ENCODE peak calls at places on chromosomes 2 and 18, in ten cellular contexts. One of them, this sample, is unnamed.

GRCh38 chr2:168456526-168457176 is 579 bp downstream of the CERS6 start:
- DNase-seq in EL: peak
- DNase-seq in neuronal stem cell: peak
- DNase-seq in anterior cingulate cortex: no peak
- DNase-seq in hippocampal formation: no peak
- DNase-seq in A549: peak
- DNase-seq in GM04503: no peak
- DNase-seq in stimulated activated CD4-positive, alpha-beta T cell treated with anti-CD3 and anti-CD28 coated beads, Interleukin-1b, Interleukin-23, amount 100 ng/mL, for 24 hours: no peak
- DNase-seq in GM19239: no peak
- DNase-seq in left lobe of liver: peak
- DNase-seq in this sample: peak

GRCh38 chr2:86790134-86790827 is 432 bp downstream of the CD8A start:
- DNase-seq in EL: no peak
- DNase-seq in neuronal stem cell: no peak
- DNase-seq in anterior cingulate cortex: no peak
- DNase-seq in hippocampal formation: no peak
- DNase-seq in A549: no peak
- DNase-seq in GM04503: no peak
- DNase-seq in stimulated activated CD4-positive, alpha-beta T cell treated with anti-CD3 and anti-CD28 coated beads, Interleukin-1b, Interleukin-23, amount 100 ng/mL, for 24 hours: no peak
- DNase-seq in GM19239: no peak
- DNase-seq in left lobe of liver: no peak
- DNase-seq in this sample: no peak

GRCh38 chr2:38499921-38500634 is 102.7 kb downstream of the HNRNPLL start:
- DNase-seq in EL: no peak
- DNase-seq in neuronal stem cell: no peak
- DNase-seq in anterior cingulate cortex: no peak
- DNase-seq in hippocampal formation: no peak
- DNase-seq in A549: no peak
- DNase-seq in GM04503: no peak
- DNase-seq in stimulated activated CD4-positive, alpha-beta T cell treated with anti-CD3 and anti-CD28 coated beads, Interleukin-1b, Interleukin-23, amount 100 ng/mL, for 24 hours: no peak
- DNase-seq in GM19239: no peak
- DNase-seq in left lobe of liver: no peak
- DNase-seq in this sample: no peak

GRCh38 chr2:113755690-113756063 is 765 bp downstream of the SLC35F5 start:
- DNase-seq in EL: peak
- DNase-seq in neuronal stem cell: no peak
- DNase-seq in anterior cingulate cortex: peak
- DNase-seq in hippocampal formation: no peak
- DNase-seq in A549: no peak
- DNase-seq in GM04503: no peak
- DNase-seq in stimulated activated CD4-positive, alpha-beta T cell treated with anti-CD3 and anti-CD28 coated beads, Interleukin-1b, Interleukin-23, amount 100 ng/mL, for 24 hours: no peak
- DNase-seq in GM19239: no peak
- DNase-seq in left lobe of liver: no peak
- DNase-seq in this sample: no peak

GRCh38 chr2:54454922-54455583 is 1.1 kb upstream of the SPTBN1 start:
- DNase-seq in EL: no peak
- DNase-seq in neuronal stem cell: peak
- DNase-seq in anterior cingulate cortex: no peak
- DNase-seq in hippocampal formation: peak
- DNase-seq in A549: no peak
- DNase-seq in GM04503: no peak
- DNase-seq in stimulated activated CD4-positive, alpha-beta T cell treated with anti-CD3 and anti-CD28 coated beads, Interleukin-1b, Interleukin-23, amount 100 ng/mL, for 24 hours: no peak
- DNase-seq in GM19239: no peak
- DNase-seq in left lobe of liver: no peak
- DNase-seq in this sample: peak

GRCh38 chr2:28234807-28235206 is 157.9 kb upstream of the FOSL2 start:
- DNase-seq in EL: no peak
- DNase-seq in neuronal stem cell: no peak
- DNase-seq in anterior cingulate cortex: no peak
- DNase-seq in hippocampal formation: no peak
- DNase-seq in A549: no peak
- DNase-seq in GM04503: no peak
- DNase-seq in stimulated activated CD4-positive, alpha-beta T cell treated with anti-CD3 and anti-CD28 coated beads, Interleukin-1b, Interleukin-23, amount 100 ng/mL, for 24 hours: no peak
- DNase-seq in GM19239: no peak
- DNase-seq in left lobe of liver: no peak
- DNase-seq in this sample: no peak

GRCh38 chr2:101409699-101410098 is 22.4 kb upstream of the CREG2 start:
- DNase-seq in EL: no peak
- DNase-seq in neuronal stem cell: no peak
- DNase-seq in anterior cingulate cortex: no peak
- DNase-seq in hippocampal formation: no peak
- DNase-seq in A549: no peak
- DNase-seq in GM04503: no peak
- DNase-seq in stimulated activated CD4-positive, alpha-beta T cell treated with anti-CD3 and anti-CD28 coated beads, Interleukin-1b, Interleukin-23, amount 100 ng/mL, for 24 hours: no peak
- DNase-seq in GM19239: no peak
- DNase-seq in left lobe of liver: no peak
- DNase-seq in this sample: no peak

GRCh38 chr2:128303095-128303791 is 15.4 kb downstream of the HS6ST1 start:
- DNase-seq in EL: no peak
- DNase-seq in neuronal stem cell: no peak
- DNase-seq in anterior cingulate cortex: no peak
- DNase-seq in hippocampal formation: no peak
- DNase-seq in A549: no peak
- DNase-seq in GM04503: no peak
- DNase-seq in stimulated activated CD4-positive, alpha-beta T cell treated with anti-CD3 and anti-CD28 coated beads, Interleukin-1b, Interleukin-23, amount 100 ng/mL, for 24 hours: no peak
- DNase-seq in GM19239: no peak
- DNase-seq in left lobe of liver: no peak
- DNase-seq in this sample: no peak

GRCh38 chr2:27255660-27256059 is 7.2 kb downstream of the SLC30A3 start:
- DNase-seq in EL: peak
- DNase-seq in neuronal stem cell: no peak
- DNase-seq in anterior cingulate cortex: no peak
- DNase-seq in hippocampal formation: no peak
- DNase-seq in A549: no peak
- DNase-seq in GM04503: peak
- DNase-seq in stimulated activated CD4-positive, alpha-beta T cell treated with anti-CD3 and anti-CD28 coated beads, Interleukin-1b, Interleukin-23, amount 100 ng/mL, for 24 hours: no peak
- DNase-seq in GM19239: no peak
- DNase-seq in left lobe of liver: no peak
- DNase-seq in this sample: no peak

GRCh38 chr18:79582978-79583377 is 96.6 kb upstream of the CTDP1 start:
- DNase-seq in EL: no peak
- DNase-seq in neuronal stem cell: no peak
- DNase-seq in anterior cingulate cortex: no peak
- DNase-seq in hippocampal formation: no peak
- DNase-seq in A549: no peak
- DNase-seq in GM04503: no peak
- DNase-seq in stimulated activated CD4-positive, alpha-beta T cell treated with anti-CD3 and anti-CD28 coated beads, Interleukin-1b, Interleukin-23, amount 100 ng/mL, for 24 hours: no peak
- DNase-seq in GM19239: no peak
- DNase-seq in left lobe of liver: no peak
- DNase-seq in this sample: no peak

GRCh38 chr2:239984431-239985194 is 40.5 kb downstream of the NDUFA10 start:
- DNase-seq in EL: no peak
- DNase-seq in neuronal stem cell: no peak
- DNase-seq in anterior cingulate cortex: no peak
- DNase-seq in hippocampal formation: no peak
- DNase-seq in A549: no peak
- DNase-seq in GM04503: no peak
- DNase-seq in stimulated activated CD4-positive, alpha-beta T cell treated with anti-CD3 and anti-CD28 coated beads, Interleukin-1b, Interleukin-23, amount 100 ng/mL, for 24 hours: no peak
- DNase-seq in GM19239: no peak
- DNase-seq in left lobe of liver: no peak
- DNase-seq in this sample: no peak

GRCh38 chr2:196291873-196292800 is 120.8 kb upstream of the STK17B start:
- DNase-seq in EL: no peak
- DNase-seq in neuronal stem cell: no peak
- DNase-seq in anterior cingulate cortex: no peak
- DNase-seq in hippocampal formation: no peak
- DNase-seq in A549: no peak
- DNase-seq in GM04503: no peak
- DNase-seq in stimulated activated CD4-positive, alpha-beta T cell treated with anti-CD3 and anti-CD28 coated beads, Interleukin-1b, Interleukin-23, amount 100 ng/mL, for 24 hours: no peak
- DNase-seq in GM19239: no peak
- DNase-seq in left lobe of liver: no peak
- DNase-seq in this sample: no peak

GRCh38 chr2:217162533-217162932 is 302.7 kb upstream of the TNP1 start:
- DNase-seq in EL: peak
- DNase-seq in neuronal stem cell: no peak
- DNase-seq in anterior cingulate cortex: no peak
- DNase-seq in hippocampal formation: peak
- DNase-seq in A549: no peak
- DNase-seq in GM04503: peak
- DNase-seq in stimulated activated CD4-positive, alpha-beta T cell treated with anti-CD3 and anti-CD28 coated beads, Interleukin-1b, Interleukin-23, amount 100 ng/mL, for 24 hours: peak
- DNase-seq in GM19239: no peak
- DNase-seq in left lobe of liver: no peak
- DNase-seq in this sample: no peak

GRCh38 chr2:72745679-72746368 is 80.0 kb downstream of the EXOC6B start:
- DNase-seq in EL: peak
- DNase-seq in neuronal stem cell: peak
- DNase-seq in anterior cingulate cortex: no peak
- DNase-seq in hippocampal formation: peak
- DNase-seq in A549: peak
- DNase-seq in GM04503: no peak
- DNase-seq in stimulated activated CD4-positive, alpha-beta T cell treated with anti-CD3 and anti-CD28 coated beads, Interleukin-1b, Interleukin-23, amount 100 ng/mL, for 24 hours: no peak
- DNase-seq in GM19239: no peak
- DNase-seq in left lobe of liver: no peak
- DNase-seq in this sample: no peak

GRCh38 chr2:88159955-88160415 is 10.2 kb upstream of the THNSL2 start:
- DNase-seq in EL: peak
- DNase-seq in neuronal stem cell: peak
- DNase-seq in anterior cingulate cortex: no peak
- DNase-seq in hippocampal formation: peak
- DNase-seq in A549: peak
- DNase-seq in GM04503: no peak
- DNase-seq in stimulated activated CD4-positive, alpha-beta T cell treated with anti-CD3 and anti-CD28 coated beads, Interleukin-1b, Interleukin-23, amount 100 ng/mL, for 24 hours: no peak
- DNase-seq in GM19239: peak
- DNase-seq in left lobe of liver: peak
- DNase-seq in this sample: peak

GRCh38 chr2:27016801-27017325 is 15.9 kb upstream of the TMEM214 start:
- DNase-seq in EL: peak
- DNase-seq in neuronal stem cell: peak
- DNase-seq in anterior cingulate cortex: no peak
- DNase-seq in hippocampal formation: peak
- DNase-seq in A549: peak
- DNase-seq in GM04503: peak
- DNase-seq in stimulated activated CD4-positive, alpha-beta T cell treated with anti-CD3 and anti-CD28 coated beads, Interleukin-1b, Interleukin-23, amount 100 ng/mL, for 24 hours: peak
- DNase-seq in GM19239: peak
- DNase-seq in left lobe of liver: peak
- DNase-seq in this sample: peak

GRCh38 chr2:35343135-35343534 is 1012.4 kb upstream of the CRIM1 start:
- DNase-seq in EL: no peak
- DNase-seq in neuronal stem cell: no peak
- DNase-seq in anterior cingulate cortex: no peak
- DNase-seq in hippocampal formation: no peak
- DNase-seq in A549: no peak
- DNase-seq in GM04503: no peak
- DNase-seq in stimulated activated CD4-positive, alpha-beta T cell treated with anti-CD3 and anti-CD28 coated beads, Interleukin-1b, Interleukin-23, amount 100 ng/mL, for 24 hours: no peak
- DNase-seq in GM19239: no peak
- DNase-seq in left lobe of liver: no peak
- DNase-seq in this sample: no peak

GRCh38 chr2:216618785-216619184 is 14.4 kb upstream of the IGFBP2 start:
- DNase-seq in EL: no peak
- DNase-seq in neuronal stem cell: no peak
- DNase-seq in anterior cingulate cortex: no peak
- DNase-seq in hippocampal formation: no peak
- DNase-seq in A549: no peak
- DNase-seq in GM04503: no peak
- DNase-seq in stimulated activated CD4-positive, alpha-beta T cell treated with anti-CD3 and anti-CD28 coated beads, Interleukin-1b, Interleukin-23, amount 100 ng/mL, for 24 hours: no peak
- DNase-seq in GM19239: no peak
- DNase-seq in left lobe of liver: no peak
- DNase-seq in this sample: no peak

GRCh38 chr2:96146881-96147592 is 1.8 kb upstream of the DUSP2 start:
- DNase-seq in EL: peak
- DNase-seq in neuronal stem cell: no peak
- DNase-seq in anterior cingulate cortex: no peak
- DNase-seq in hippocampal formation: no peak
- DNase-seq in A549: no peak
- DNase-seq in GM04503: no peak
- DNase-seq in stimulated activated CD4-positive, alpha-beta T cell treated with anti-CD3 and anti-CD28 coated beads, Interleukin-1b, Interleukin-23, amount 100 ng/mL, for 24 hours: no peak
- DNase-seq in GM19239: no peak
- DNase-seq in left lobe of liver: no peak
- DNase-seq in this sample: no peak

GRCh38 chr2:152648336-152648735 is 68.9 kb downstream of the PRPF40A start:
- DNase-seq in EL: no peak
- DNase-seq in neuronal stem cell: no peak
- DNase-seq in anterior cingulate cortex: no peak
- DNase-seq in hippocampal formation: peak
- DNase-seq in A549: peak
- DNase-seq in GM04503: no peak
- DNase-seq in stimulated activated CD4-positive, alpha-beta T cell treated with anti-CD3 and anti-CD28 coated beads, Interleukin-1b, Interleukin-23, amount 100 ng/mL, for 24 hours: no peak
- DNase-seq in GM19239: no peak
- DNase-seq in left lobe of liver: no peak
- DNase-seq in this sample: no peak

GRCh38 chr18:12296457-12296856 is 11.6 kb upstream of the TUBB6 start:
- DNase-seq in EL: peak
- DNase-seq in neuronal stem cell: no peak
- DNase-seq in anterior cingulate cortex: no peak
- DNase-seq in hippocampal formation: no peak
- DNase-seq in A549: no peak
- DNase-seq in GM04503: no peak
- DNase-seq in stimulated activated CD4-positive, alpha-beta T cell treated with anti-CD3 and anti-CD28 coated beads, Interleukin-1b, Interleukin-23, amount 100 ng/mL, for 24 hours: no peak
- DNase-seq in GM19239: no peak
- DNase-seq in left lobe of liver: no peak
- DNase-seq in this sample: no peak

GRCh38 chr2:71564361-71564760 is 111.0 kb downstream of the DYSF start:
- DNase-seq in EL: no peak
- DNase-seq in neuronal stem cell: no peak
- DNase-seq in anterior cingulate cortex: no peak
- DNase-seq in hippocampal formation: no peak
- DNase-seq in A549: no peak
- DNase-seq in GM04503: no peak
- DNase-seq in stimulated activated CD4-positive, alpha-beta T cell treated with anti-CD3 and anti-CD28 coated beads, Interleukin-1b, Interleukin-23, amount 100 ng/mL, for 24 hours: no peak
- DNase-seq in GM19239: no peak
- DNase-seq in left lobe of liver: no peak
- DNase-seq in this sample: no peak

GRCh38 chr2:9966491-9967022 is 15.1 kb downstream of the GRHL1 start:
- DNase-seq in EL: no peak
- DNase-seq in neuronal stem cell: no peak
- DNase-seq in anterior cingulate cortex: no peak
- DNase-seq in hippocampal formation: no peak
- DNase-seq in A549: no peak
- DNase-seq in GM04503: no peak
- DNase-seq in stimulated activated CD4-positive, alpha-beta T cell treated with anti-CD3 and anti-CD28 coated beads, Interleukin-1b, Interleukin-23, amount 100 ng/mL, for 24 hours: no peak
- DNase-seq in GM19239: no peak
- DNase-seq in left lobe of liver: no peak
- DNase-seq in this sample: no peak

GRCh38 chr2:73999881-74000597 is 15.3 kb downstream of the TET3 start:
- DNase-seq in EL: peak
- DNase-seq in neuronal stem cell: no peak
- DNase-seq in anterior cingulate cortex: no peak
- DNase-seq in hippocampal formation: no peak
- DNase-seq in A549: no peak
- DNase-seq in GM04503: no peak
- DNase-seq in stimulated activated CD4-positive, alpha-beta T cell treated with anti-CD3 and anti-CD28 coated beads, Interleukin-1b, Interleukin-23, amount 100 ng/mL, for 24 hours: no peak
- DNase-seq in GM19239: no peak
- DNase-seq in left lobe of liver: no peak
- DNase-seq in this sample: no peak

GRCh38 chr2:234874347-234875046 is 77.3 kb upstream of the SH3BP4 start:
- DNase-seq in EL: no peak
- DNase-seq in neuronal stem cell: no peak
- DNase-seq in anterior cingulate cortex: no peak
- DNase-seq in hippocampal formation: no peak
- DNase-seq in A549: no peak
- DNase-seq in GM04503: no peak
- DNase-seq in stimulated activated CD4-positive, alpha-beta T cell treated with anti-CD3 and anti-CD28 coated beads, Interleukin-1b, Interleukin-23, amount 100 ng/mL, for 24 hours: no peak
- DNase-seq in GM19239: no peak
- DNase-seq in left lobe of liver: no peak
- DNase-seq in this sample: no peak

GRCh38 chr2:109162999-109163398 is 34.0 kb downstream of the SH3RF3 start:
- DNase-seq in EL: peak
- DNase-seq in neuronal stem cell: no peak
- DNase-seq in anterior cingulate cortex: no peak
- DNase-seq in hippocampal formation: no peak
- DNase-seq in A549: no peak
- DNase-seq in GM04503: no peak
- DNase-seq in stimulated activated CD4-positive, alpha-beta T cell treated with anti-CD3 and anti-CD28 coated beads, Interleukin-1b, Interleukin-23, amount 100 ng/mL, for 24 hours: no peak
- DNase-seq in GM19239: no peak
- DNase-seq in left lobe of liver: no peak
- DNase-seq in this sample: no peak

GRCh38 chr2:23505984-23506380 is 121.0 kb downstream of the KLHL29 start:
- DNase-seq in EL: no peak
- DNase-seq in neuronal stem cell: no peak
- DNase-seq in anterior cingulate cortex: no peak
- DNase-seq in hippocampal formation: no peak
- DNase-seq in A549: no peak
- DNase-seq in GM04503: no peak
- DNase-seq in stimulated activated CD4-positive, alpha-beta T cell treated with anti-CD3 and anti-CD28 coated beads, Interleukin-1b, Interleukin-23, amount 100 ng/mL, for 24 hours: no peak
- DNase-seq in GM19239: no peak
- DNase-seq in left lobe of liver: no peak
- DNase-seq in this sample: no peak

GRCh38 chr18:3062798-3063563 is 50.0 kb upstream of the LPIN2 start:
- DNase-seq in EL: peak
- DNase-seq in neuronal stem cell: peak
- DNase-seq in anterior cingulate cortex: no peak
- DNase-seq in hippocampal formation: peak
- DNase-seq in A549: no peak
- DNase-seq in GM04503: no peak
- DNase-seq in stimulated activated CD4-positive, alpha-beta T cell treated with anti-CD3 and anti-CD28 coated beads, Interleukin-1b, Interleukin-23, amount 100 ng/mL, for 24 hours: peak
- DNase-seq in GM19239: no peak
- DNase-seq in left lobe of liver: peak
- DNase-seq in this sample: no peak

This sample was measured in progenitor cell of endocrine pancreas.